ENCODE peak calls at places on chromosomes 13 and 19, in five cellular contexts. L, W, F, G and V are unnamed samples.
A peak's percentile ranks its signal among the peaks of the same experiment; 100 is the strongest.

GRCh38 chr13:78121001-78121400 is 202.4 kb upstream of the EDNRB start:
- DNase-seq in W (no peak), L (no peak), G (no peak), F (no peak), V (no peak)

GRCh38 chr13:74575729-74576125 is 441.5 kb upstream of the KLF12 start:
- DNase-seq in W (peak; percentile 76), L (peak; percentile 87), G (peak; percentile 92), F (no peak), V (peak; percentile 66)

GRCh38 chr19:53294786-53295441 is 27.4 kb upstream of the VN1R4 start:
- DNase-seq in L (no peak), F (no peak), W (no peak), G (no peak), V (no peak)

GRCh38 chr19:4575267-4575793 is 15.8 kb upstream of the SEMA6B start:
- DNase-seq in G (peak; percentile 90), F (no peak), W (peak; percentile 68), L (no peak), V (peak; percentile 98)

GRCh38 chr19:51807111-51807701 is 12.2 kb downstream of the FPR3 start:
- DNase-seq in F (no peak), W (no peak), L (no peak), G (no peak), V (no peak)

GRCh38 chr13:106047859-106048258 is 487.6 kb downstream of the EFNB2 start:
- DNase-seq in W (no peak), F (no peak), L (no peak), G (no peak), V (no peak)

GRCh38 chr19:44960906-44961734 is 5.9 kb downstream of the CLPTM1 start:
- DNase-seq in L (no peak), W (no peak), F (no peak), G (no peak), V (no peak)

GRCh38 chr19:18961767-18962423 is 20.9 kb upstream of the HOMER3 start:
- DNase-seq in L (no peak), F (no peak), G (no peak), W (peak; percentile 33), V (no peak)

GRCh38 chr13:97224544-97225324 is 2.6 kb downstream of the MBNL2 start:
- DNase-seq in F (peak; percentile 62), L (no peak), G (no peak), W (peak; percentile 36), V (peak; percentile 57)

GRCh38 chr13:42762917-42763316 is 18.5 kb upstream of the FAM216B start:
- DNase-seq in G (no peak), F (no peak), L (no peak), W (no peak), V (peak; percentile 90)

GRCh38 chr13:37791699-37792098 is 77.9 kb downstream of the TRPC4 start:
- DNase-seq in F (no peak), L (no peak), W (no peak), G (no peak), V (peak; percentile 26)

GRCh38 chr13:47639716-47640447 is 361.2 kb downstream of the SUCLA2 start:
- DNase-seq in G (no peak), F (no peak), W (no peak), L (no peak), V (no peak)

GRCh38 chr19:36771275-36772231 is 1.1 kb downstream of the ZNF850 start:
- DNase-seq in F (peak; percentile 73), G (peak; percentile 88), W (no peak), L (peak; percentile 76), V (peak; percentile 85)

GRCh38 chr19:44986389-44986788 is 14.9 kb upstream of the RELB start:
- DNase-seq in W (no peak), L (no peak), G (no peak), F (no peak), V (no peak)

GRCh38 chr19:8233370-8233769 is 24.2 kb downstream of the CERS4 start:
- DNase-seq in L (no peak), G (no peak), F (no peak), W (no peak), V (no peak)

GRCh38 chr19:8240274-8241229 is 31.4 kb downstream of the CERS4 start:
- DNase-seq in G (peak; percentile 97), L (peak; percentile 93), F (peak; percentile 86), W (peak; percentile 74), V (peak; percentile 93)

GRCh38 chr13:73622375-73622774 is 511.8 kb downstream of the KLF12 start:
- DNase-seq in L (no peak), G (no peak), W (no peak), F (no peak), V (no peak)

GRCh38 chr13:97255515-97255999 is 33.4 kb downstream of the MBNL2 start:
- DNase-seq in F (no peak), G (no peak), W (no peak), L (no peak), V (no peak)

GRCh38 chr19:4108767-4109625 is 14.9 kb downstream of the MAP2K2 start:
- DNase-seq in F (no peak), W (no peak), G (no peak), L (peak; percentile 93), V (no peak)

GRCh38 chr13:75963318-75963717 is 327.2 kb downstream of the LMO7 start:
- DNase-seq in W (no peak), L (no peak), F (no peak), G (no peak), V (no peak)

GRCh38 chr19:13010038-13010991 is 15.0 kb downstream of the NFIX start:
- DNase-seq in L (no peak), F (peak; percentile 67), G (no peak), W (no peak), V (peak; percentile 79)

GRCh38 chr13:65631078-65631477 is 1599.1 kb downstream of the PCDH9 start:
- DNase-seq in F (no peak), L (no peak), W (no peak), G (no peak), V (peak; percentile 13)

GRCh38 chr19:17379221-17379631 is 2.1 kb upstream of the PLVAP start:
- DNase-seq in F (no peak), L (peak; percentile 78), G (no peak), W (no peak), V (no peak)

GRCh38 chr19:19120308-19121156 is 17.7 kb downstream of the TMEM161A start:
- DNase-seq in W (peak; percentile 89), G (no peak), L (no peak), F (no peak), V (peak; percentile 20)

GRCh38 chr13:93953856-93954255 is 525.6 kb downstream of the DCT start:
- DNase-seq in F (no peak), L (no peak), G (no peak), W (no peak), V (peak; percentile 39)

GRCh38 chr19:33812388-33813330 is 16.0 kb downstream of the KCTD15 start:
- DNase-seq in L (peak; percentile 67), W (no peak), G (peak; percentile 83), F (no peak), V (no peak)

GRCh38 chr19:28242317-28242927 is 970.5 kb downstream of the UQCRFS1 start:
- DNase-seq in G (no peak), F (no peak), W (no peak), L (no peak), V (peak; percentile 59)

GRCh38 chr19:5671600-5671999 is 8.7 kb downstream of the MICOS13 start:
- DNase-seq in G (no peak), L (no peak), F (no peak), W (no peak), V (no peak)

GRCh38 chr19:21698215-21698614 is 69.2 kb downstream of the ZNF100 start:
- DNase-seq in F (no peak), W (no peak), G (no peak), L (no peak), V (peak; percentile 6)

GRCh38 chr13:77751513-77752456 is 54.3 kb downstream of the SLAIN1 start:
- DNase-seq in G (no peak), L (no peak), F (no peak), W (no peak), V (peak; percentile 63)

GRCh38 chr19:3294080-3294850 is 69.8 kb downstream of the CELF5 start:
- DNase-seq in W (no peak), G (no peak), L (no peak), F (no peak), V (no peak)

GRCh38 chr13:37383856-37384255 is 214.7 kb downstream of the POSTN start:
- DNase-seq in W (no peak), L (no peak), G (no peak), F (no peak), V (no peak)

GRCh38 chr19:4700573-4700970 is 23.1 kb downstream of the DPP9 start:
- DNase-seq in G (no peak), F (no peak), W (no peak), L (no peak), V (no peak)

GRCh38 chr19:17522988-17523872 is 11.8 kb downstream of the PGLS start:
- DNase-seq in W (no peak), F (no peak), L (peak; percentile 97), G (no peak), V (no peak)

DNA sequence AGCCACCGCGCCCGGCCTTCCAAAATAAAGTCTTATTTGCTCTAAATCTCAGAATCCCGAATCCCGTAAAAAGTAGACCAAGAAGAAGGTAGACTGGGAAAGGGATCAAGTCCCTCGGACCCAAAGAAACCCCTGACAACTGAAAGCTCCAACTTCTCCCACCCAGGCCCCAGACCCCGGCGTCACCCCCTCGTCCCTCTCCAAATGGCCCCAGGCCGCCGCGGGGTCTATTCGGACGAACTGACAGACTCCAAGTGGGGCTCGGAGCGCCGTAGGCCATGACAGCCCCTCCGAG is 451 bp downstream of the DDX39A start:
- DNase-seq in W (no peak), L (no peak), G (no peak), F (no peak), V (peak; percentile 30)
- TF ChIP-seq CTCF in W (no peak), L (no peak), G (no peak), F (no peak), V (no peak)

GRCh38 chr13:99412856-99413255 is 88.4 kb upstream of the TM9SF2 start:
- DNase-seq in G (no peak), W (no peak), L (no peak), F (no peak), V (no peak)
- TF ChIP-seq CTCF in G (no peak), W (no peak), L (no peak), F (no peak), V (no peak)

DNA sequence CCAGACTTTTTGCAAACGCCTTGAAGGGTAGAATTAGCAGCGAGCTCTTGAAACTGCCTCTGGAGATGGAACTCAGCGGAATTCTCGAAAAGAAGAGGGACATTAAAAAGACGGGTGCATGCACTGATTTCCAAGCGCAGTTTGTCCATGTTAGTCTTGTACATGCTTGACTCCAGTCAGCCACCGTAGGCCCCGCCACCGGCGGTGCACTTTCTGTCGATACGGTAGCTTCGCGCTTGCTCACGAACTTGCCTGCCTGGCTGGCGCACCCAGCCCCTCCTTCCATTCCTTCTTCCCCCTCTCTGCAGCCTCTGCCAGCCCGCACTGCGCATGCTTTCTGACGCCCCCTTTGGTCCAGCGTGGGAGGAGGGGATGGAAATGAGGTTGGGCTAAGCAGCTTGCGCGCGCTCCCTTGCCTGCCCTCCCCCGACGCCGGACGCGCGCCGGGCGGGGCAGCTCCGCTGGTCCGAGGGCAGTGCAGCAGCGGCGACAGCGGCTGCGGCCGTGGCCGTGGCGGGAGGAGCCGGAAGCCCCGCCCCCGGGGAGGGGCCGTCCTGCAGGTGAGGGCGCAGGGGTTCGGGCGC is at the start of gene ZNF575:
- DNase-seq in W (peak; percentile 95), L (peak; percentile 97), G (peak; percentile 97), F (peak; percentile 81), V (peak; percentile 94)
- TF ChIP-seq CTCF in W (peak; percentile 18), L (peak; percentile 26), G (no peak), F (no peak), V (no peak)

GRCh38 chr19:35140898-35141626 is 2.0 kb upstream of the FXYD7 start:
- DNase-seq in G (peak; percentile 98), W (peak; percentile 97), L (peak; percentile 97), F (peak; percentile 93), V (peak; percentile 79)
- TF ChIP-seq CTCF in G (no peak), W (no peak), L (peak; percentile 55), F (no peak), V (peak; percentile 64)